ENCODE peak calls at places on chromosomes 16 and 17, in nine cellular contexts. One of them, this sample, is unnamed.

GRCh38 chr16:59905131-59905530 is 1171.0 kb upstream of the GOT2 start:
- DNase-seq in dorsolateral prefrontal cortex: no peak
- DNase-seq in heart right ventricle: no peak
- DNase-seq in nephron progenitor cell: no peak
- DNase-seq in GM12865: no peak
- DNase-seq in lower leg skin: no peak
- DNase-seq in transverse colon: no peak
- DNase-seq in cardiac muscle cell: no peak
- DNase-seq in fibroblast of the aortic adventitia: no peak
- DNase-seq in this sample: no peak

GRCh38 chr16:17138801-17139200 is 332.0 kb downstream of the XYLT1 start:
- DNase-seq in transverse colon: no peak
- DNase-seq in cardiac muscle cell: peak; percentile 58
- DNase-seq in heart right ventricle: no peak
- DNase-seq in dorsolateral prefrontal cortex: no peak
- DNase-seq in fibroblast of the aortic adventitia: peak; percentile 11
- DNase-seq in nephron progenitor cell: peak; percentile 72
- DNase-seq in GM12865: no peak
- DNase-seq in lower leg skin: no peak
- DNase-seq in this sample: no peak

GRCh38 chr17:52636443-52636842 is 477.9 kb upstream of the CA10 start:
- DNase-seq in nephron progenitor cell: no peak
- DNase-seq in lower leg skin: no peak
- DNase-seq in cardiac muscle cell: no peak
- DNase-seq in GM12865: no peak
- DNase-seq in transverse colon: no peak
- DNase-seq in dorsolateral prefrontal cortex: no peak
- DNase-seq in heart right ventricle: no peak
- DNase-seq in fibroblast of the aortic adventitia: no peak
- DNase-seq in this sample: no peak

GRCh38 chr16:58032710-58033293 is 7.2 kb downstream of the MMP15 start:
- DNase-seq in transverse colon: no peak
- DNase-seq in GM12865: no peak
- DNase-seq in nephron progenitor cell: peak; percentile 40
- DNase-seq in lower leg skin: no peak
- DNase-seq in heart right ventricle: peak; percentile 75
- DNase-seq in dorsolateral prefrontal cortex: peak; percentile 71
- DNase-seq in cardiac muscle cell: peak; percentile 96
- DNase-seq in fibroblast of the aortic adventitia: no peak
- DNase-seq in this sample: peak; percentile 60

GRCh38 chr17:41697122-41697962 is 8.7 kb downstream of the EIF1 start:
- DNase-seq in GM12865: no peak
- DNase-seq in heart right ventricle: peak; percentile 80
- DNase-seq in dorsolateral prefrontal cortex: peak; percentile 50
- DNase-seq in lower leg skin: peak; percentile 94
- DNase-seq in fibroblast of the aortic adventitia: peak; percentile 67
- DNase-seq in transverse colon: peak; percentile 63
- DNase-seq in nephron progenitor cell: no peak
- DNase-seq in cardiac muscle cell: no peak
- DNase-seq in this sample: peak; percentile 43

GRCh38 chr17:1067282-1067956 is 70.5 kb downstream of the TIMM22 start:
- DNase-seq in nephron progenitor cell: no peak
- DNase-seq in transverse colon: no peak
- DNase-seq in heart right ventricle: peak; percentile 52
- DNase-seq in fibroblast of the aortic adventitia: no peak
- DNase-seq in dorsolateral prefrontal cortex: no peak
- DNase-seq in GM12865: no peak
- DNase-seq in lower leg skin: no peak
- DNase-seq in cardiac muscle cell: no peak
- DNase-seq in this sample: peak; percentile 64

GRCh38 chr16:1981398-1981836 is at the start of gene NOXO1:
- DNase-seq in dorsolateral prefrontal cortex: no peak
- DNase-seq in GM12865: peak; percentile 55
- DNase-seq in lower leg skin: no peak
- DNase-seq in heart right ventricle: no peak
- DNase-seq in transverse colon: peak; percentile 80
- DNase-seq in nephron progenitor cell: no peak
- DNase-seq in fibroblast of the aortic adventitia: no peak
- DNase-seq in cardiac muscle cell: no peak
- DNase-seq in this sample: no peak

GRCh38 chr16:69718365-69718764 is 8.0 kb downstream of the NQO1 start:
- DNase-seq in dorsolateral prefrontal cortex: no peak
- DNase-seq in lower leg skin: peak; percentile 28
- DNase-seq in nephron progenitor cell: no peak
- DNase-seq in fibroblast of the aortic adventitia: no peak
- DNase-seq in cardiac muscle cell: no peak
- DNase-seq in transverse colon: no peak
- DNase-seq in GM12865: no peak
- DNase-seq in heart right ventricle: no peak
- DNase-seq in this sample: no peak

GRCh38 chr17:73929860-73930430 is 273.5 kb upstream of the RPL38 start:
- DNase-seq in cardiac muscle cell: no peak
- DNase-seq in nephron progenitor cell: no peak
- DNase-seq in fibroblast of the aortic adventitia: no peak
- DNase-seq in dorsolateral prefrontal cortex: no peak
- DNase-seq in lower leg skin: peak; percentile 32
- DNase-seq in transverse colon: no peak
- DNase-seq in heart right ventricle: no peak
- DNase-seq in GM12865: no peak
- DNase-seq in this sample: no peak

GRCh38 chr17:76681222-76682137 is 29.3 kb downstream of the MXRA7 start:
- DNase-seq in lower leg skin: no peak
- DNase-seq in GM12865: peak; percentile 76
- DNase-seq in heart right ventricle: peak; percentile 73
- DNase-seq in dorsolateral prefrontal cortex: peak; percentile 70
- DNase-seq in nephron progenitor cell: peak; percentile 83
- DNase-seq in cardiac muscle cell: peak; percentile 77
- DNase-seq in fibroblast of the aortic adventitia: peak; percentile 78
- DNase-seq in transverse colon: peak; percentile 84
- DNase-seq in this sample: peak; percentile 61

GRCh38 chr17:79955167-79955549 is 80.5 kb downstream of the TBC1D16 start:
- DNase-seq in GM12865: no peak
- DNase-seq in dorsolateral prefrontal cortex: peak; percentile 23
- DNase-seq in fibroblast of the aortic adventitia: no peak
- DNase-seq in cardiac muscle cell: no peak
- DNase-seq in heart right ventricle: no peak
- DNase-seq in lower leg skin: peak; percentile 54
- DNase-seq in nephron progenitor cell: no peak
- DNase-seq in transverse colon: no peak
- DNase-seq in this sample: no peak

GRCh38 chr17:1485311-1485747 is 7.2 kb downstream of the MYO1C start:
- DNase-seq in heart right ventricle: peak; percentile 76
- DNase-seq in transverse colon: peak; percentile 60
- DNase-seq in cardiac muscle cell: peak; percentile 73
- DNase-seq in fibroblast of the aortic adventitia: no peak
- DNase-seq in GM12865: peak; percentile 69
- DNase-seq in lower leg skin: peak; percentile 90
- DNase-seq in nephron progenitor cell: peak; percentile 82
- DNase-seq in dorsolateral prefrontal cortex: no peak
- DNase-seq in this sample: peak; percentile 50

GRCh38 chr17:73748521-73748920 is 104.3 kb upstream of the SDK2 start:
- DNase-seq in cardiac muscle cell: no peak
- DNase-seq in transverse colon: no peak
- DNase-seq in nephron progenitor cell: no peak
- DNase-seq in dorsolateral prefrontal cortex: no peak
- DNase-seq in fibroblast of the aortic adventitia: no peak
- DNase-seq in heart right ventricle: no peak
- DNase-seq in lower leg skin: no peak
- DNase-seq in GM12865: no peak
- DNase-seq in this sample: no peak

GRCh38 chr17:2282297-2282873 is 21.2 kb downstream of the SMG6 start:
- DNase-seq in heart right ventricle: no peak
- DNase-seq in cardiac muscle cell: peak; percentile 61
- DNase-seq in GM12865: peak; percentile 75
- DNase-seq in transverse colon: no peak
- DNase-seq in nephron progenitor cell: no peak
- DNase-seq in lower leg skin: no peak
- DNase-seq in fibroblast of the aortic adventitia: peak; percentile 93
- DNase-seq in dorsolateral prefrontal cortex: no peak
- DNase-seq in this sample: no peak

GRCh38 chr17:59027750-59028149 is 78.9 kb downstream of the TRIM37 start:
- DNase-seq in fibroblast of the aortic adventitia: no peak
- DNase-seq in dorsolateral prefrontal cortex: no peak
- DNase-seq in cardiac muscle cell: peak; percentile 34
- DNase-seq in nephron progenitor cell: no peak
- DNase-seq in heart right ventricle: no peak
- DNase-seq in transverse colon: no peak
- DNase-seq in GM12865: no peak
- DNase-seq in lower leg skin: no peak
- DNase-seq in this sample: no peak

GRCh38 chr16:83689385-83689831 is 118.4 kb upstream of the HSBP1 start:
- DNase-seq in cardiac muscle cell: peak; percentile 10
- DNase-seq in fibroblast of the aortic adventitia: peak; percentile 94
- DNase-seq in lower leg skin: no peak
- DNase-seq in GM12865: peak; percentile 1
- DNase-seq in nephron progenitor cell: no peak
- DNase-seq in dorsolateral prefrontal cortex: no peak
- DNase-seq in heart right ventricle: peak; percentile 14
- DNase-seq in transverse colon: no peak
- DNase-seq in this sample: no peak

GRCh38 chr17:14301279-14301760 is 439 bp downstream of the HS3ST3B1 start:
- DNase-seq in nephron progenitor cell: no peak
- DNase-seq in fibroblast of the aortic adventitia: no peak
- DNase-seq in heart right ventricle: no peak
- DNase-seq in dorsolateral prefrontal cortex: no peak
- DNase-seq in cardiac muscle cell: peak; percentile 60
- DNase-seq in transverse colon: no peak
- DNase-seq in GM12865: no peak
- DNase-seq in lower leg skin: no peak
- DNase-seq in this sample: no peak
- TF ChIP-seq CTCF in nephron progenitor cell: no peak
- TF ChIP-seq CTCF in fibroblast of the aortic adventitia: no peak
- TF ChIP-seq CTCF in heart right ventricle: no peak
- TF ChIP-seq CTCF in dorsolateral prefrontal cortex: no peak
- TF ChIP-seq CTCF in cardiac muscle cell: no peak
- TF ChIP-seq CTCF in transverse colon: no peak
- TF ChIP-seq CTCF in GM12865: no peak
- TF ChIP-seq CTCF in lower leg skin: no peak
- TF ChIP-seq CTCF in this sample: no peak

DNA sequence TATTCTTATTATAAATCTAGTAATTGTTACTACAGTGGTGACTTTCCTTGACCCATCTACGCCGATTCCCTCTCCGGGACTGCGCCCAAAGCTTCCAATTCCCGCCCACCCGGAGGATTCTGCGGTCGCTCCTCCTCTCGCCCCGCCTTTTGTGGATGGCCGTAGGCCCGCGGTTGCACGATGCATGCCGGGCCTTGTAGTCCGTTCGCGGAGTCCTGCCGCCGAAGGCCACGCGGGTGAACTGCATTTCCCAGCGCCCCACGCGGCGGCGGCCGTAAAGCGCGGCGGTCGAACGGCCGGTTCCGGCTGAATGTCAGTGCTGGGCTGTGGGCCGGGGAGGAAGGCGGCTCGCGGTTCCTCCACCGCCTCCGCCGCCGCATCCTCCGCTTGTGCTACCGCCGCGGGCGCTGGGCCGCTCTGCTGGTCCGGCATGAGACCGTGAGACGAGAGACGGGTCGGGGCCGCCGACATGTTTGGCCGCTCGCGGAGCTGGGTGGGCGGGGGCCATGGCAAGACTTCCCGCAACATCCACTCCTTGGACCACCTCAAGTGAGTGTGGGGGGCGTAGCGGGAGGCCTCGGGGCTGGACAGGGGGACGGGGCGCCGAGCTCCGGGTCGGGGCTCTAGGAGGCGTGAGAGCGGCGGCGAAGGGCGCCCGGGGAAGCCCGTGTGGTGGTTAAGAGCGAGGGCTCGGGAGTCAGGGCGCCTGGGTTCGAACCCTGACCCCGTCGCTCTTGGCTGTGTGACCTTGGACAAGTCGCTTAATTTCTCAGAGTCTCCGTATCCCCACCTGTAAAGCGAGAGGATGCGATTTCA is at the start of gene CLEC16A:
- DNase-seq in cardiac muscle cell: peak; percentile 98
- DNase-seq in lower leg skin: peak; percentile 99
- DNase-seq in heart right ventricle: peak; percentile 98
- DNase-seq in nephron progenitor cell: peak; percentile 97
- DNase-seq in transverse colon: peak; percentile 98
- DNase-seq in GM12865: peak; percentile 98
- DNase-seq in fibroblast of the aortic adventitia: peak; percentile 96
- DNase-seq in dorsolateral prefrontal cortex: peak; percentile 99
- DNase-seq in this sample: peak; percentile 97
- TF ChIP-seq CTCF in cardiac muscle cell: no peak
- TF ChIP-seq CTCF in lower leg skin: no peak
- TF ChIP-seq CTCF in heart right ventricle: no peak
- TF ChIP-seq CTCF in nephron progenitor cell: no peak
- TF ChIP-seq CTCF in transverse colon: peak; percentile 16
- TF ChIP-seq CTCF in GM12865: no peak
- TF ChIP-seq CTCF in fibroblast of the aortic adventitia: peak; percentile 13
- TF ChIP-seq CTCF in dorsolateral prefrontal cortex: peak; percentile 67
- TF ChIP-seq CTCF in this sample: peak; percentile 28

GRCh38 chr16:20944861-20945390 is 44.4 kb downstream of the LYRM1 start:
- DNase-seq in dorsolateral prefrontal cortex: no peak
- DNase-seq in transverse colon: no peak
- DNase-seq in heart right ventricle: no peak
- DNase-seq in GM12865: peak; percentile 57
- DNase-seq in cardiac muscle cell: no peak
- DNase-seq in lower leg skin: no peak
- DNase-seq in fibroblast of the aortic adventitia: peak; percentile 20
- DNase-seq in nephron progenitor cell: no peak
- DNase-seq in this sample: no peak
- TF ChIP-seq CTCF in dorsolateral prefrontal cortex: peak; percentile 26
- TF ChIP-seq CTCF in transverse colon: no peak
- TF ChIP-seq CTCF in heart right ventricle: no peak
- TF ChIP-seq CTCF in GM12865: no peak
- TF ChIP-seq CTCF in cardiac muscle cell: no peak
- TF ChIP-seq CTCF in lower leg skin: no peak
- TF ChIP-seq CTCF in fibroblast of the aortic adventitia: no peak
- TF ChIP-seq CTCF in nephron progenitor cell: no peak
- TF ChIP-seq CTCF in this sample: no peak

GRCh38 chr16:10980811-10981210 is 36.4 kb downstream of the CLEC16A start:
- DNase-seq in heart right ventricle: no peak
- DNase-seq in GM12865: no peak
- DNase-seq in transverse colon: no peak
- DNase-seq in fibroblast of the aortic adventitia: no peak
- DNase-seq in dorsolateral prefrontal cortex: no peak
- DNase-seq in nephron progenitor cell: no peak
- DNase-seq in lower leg skin: no peak
- DNase-seq in cardiac muscle cell: no peak
- DNase-seq in this sample: no peak

GRCh38 chr16:10982430-10983174 is 38.2 kb downstream of the CLEC16A start:
- DNase-seq in dorsolateral prefrontal cortex: no peak
- DNase-seq in transverse colon: no peak
- DNase-seq in cardiac muscle cell: no peak
- DNase-seq in heart right ventricle: peak; percentile 24
- DNase-seq in fibroblast of the aortic adventitia: no peak
- DNase-seq in nephron progenitor cell: no peak
- DNase-seq in GM12865: peak; percentile 71
- DNase-seq in lower leg skin: no peak
- DNase-seq in this sample: no peak

GRCh38 chr16:10981697-10982216 is 37.4 kb downstream of the CLEC16A start:
- DNase-seq in dorsolateral prefrontal cortex: no peak
- DNase-seq in heart right ventricle: no peak
- DNase-seq in cardiac muscle cell: no peak
- DNase-seq in fibroblast of the aortic adventitia: no peak
- DNase-seq in nephron progenitor cell: no peak
- DNase-seq in GM12865: peak; percentile 83
- DNase-seq in transverse colon: no peak
- DNase-seq in lower leg skin: no peak
- DNase-seq in this sample: no peak

GRCh38 chr16:10984509-10984908 is 40.1 kb downstream of the CLEC16A start:
- DNase-seq in GM12865: peak; percentile 17
- DNase-seq in heart right ventricle: no peak
- DNase-seq in nephron progenitor cell: no peak
- DNase-seq in cardiac muscle cell: no peak
- DNase-seq in fibroblast of the aortic adventitia: peak; percentile 59
- DNase-seq in transverse colon: no peak
- DNase-seq in lower leg skin: no peak
- DNase-seq in dorsolateral prefrontal cortex: no peak
- DNase-seq in this sample: no peak

GRCh38 chr16:10983175-10983558 is 38.8 kb downstream of the CLEC16A start:
- DNase-seq in lower leg skin: no peak
- DNase-seq in fibroblast of the aortic adventitia: no peak
- DNase-seq in nephron progenitor cell: no peak
- DNase-seq in cardiac muscle cell: no peak
- DNase-seq in GM12865: peak; percentile 38
- DNase-seq in dorsolateral prefrontal cortex: no peak
- DNase-seq in transverse colon: peak; percentile 31
- DNase-seq in heart right ventricle: no peak
- DNase-seq in this sample: no peak
- TF ChIP-seq CTCF in lower leg skin: no peak
- TF ChIP-seq CTCF in fibroblast of the aortic adventitia: no peak
- TF ChIP-seq CTCF in nephron progenitor cell: no peak
- TF ChIP-seq CTCF in cardiac muscle cell: no peak
- TF ChIP-seq CTCF in GM12865: peak; percentile 28
- TF ChIP-seq CTCF in dorsolateral prefrontal cortex: no peak
- TF ChIP-seq CTCF in transverse colon: no peak
- TF ChIP-seq CTCF in heart right ventricle: no peak
- TF ChIP-seq CTCF in this sample: no peak